ENCODE peak calls at places on chromosomes 7 and 10, in nine cellular contexts. A, I, D, F, G, B, N, T and K are unnamed samples.
A peak's percentile ranks its signal among the peaks of the same experiment; 100 is the strongest.

GRCh38 chr10:42367532-42368230 is 270.7 kb downstream of the ZNF33B start:
- DNase-seq in N (peak; percentile 67), D (peak; percentile 16), G (no peak), I (peak; percentile 47), T (peak; percentile 88), B (peak; percentile 96), F (no peak), A (peak; percentile 84), K (peak; percentile 88)

GRCh38 chr7:26653430-26653911 is 210.9 kb downstream of the SKAP2 start:
- DNase-seq in D (no peak), N (no peak), F (no peak), I (no peak), G (peak; percentile 54), T (no peak), A (no peak), B (no peak), K (no peak)

GRCh38 chr10:82628373-82628772 is 753.4 kb downstream of the NRG3 start:
- DNase-seq in G (no peak), F (no peak), N (peak; percentile 10), I (no peak), D (no peak), B (no peak), A (no peak), T (no peak), K (no peak)

GRCh38 chr10:3780766-3781457 is 4.1 kb downstream of the KLF6 start:
- DNase-seq in D (peak; percentile 14), F (no peak), N (no peak), B (no peak), T (no peak), G (no peak), A (no peak), I (no peak), K (no peak)

GRCh38 chr7:158710651-158711102 is 6.1 kb upstream of the NCAPG2 start:
- DNase-seq in I (no peak), A (no peak), D (peak; percentile 23), T (no peak), N (no peak), B (no peak), G (no peak), F (no peak), K (no peak)

GRCh38 chr7:30584970-30585369 is 9.7 kb upstream of the GARS1 start:
- DNase-seq in A (no peak), T (no peak), D (no peak), F (no peak), G (no peak), N (no peak), B (no peak), I (no peak), K (no peak)

GRCh38 chr10:131238669-131239280 is 72.7 kb downstream of the TCERG1L start:
- DNase-seq in N (no peak), G (no peak), F (no peak), T (no peak), B (no peak), D (no peak), I (no peak), A (no peak), K (no peak)

GRCh38 chr10:6195891-6196290 is 6.8 kb upstream of the PFKFB3 start:
- DNase-seq in B (no peak), A (no peak), N (no peak), D (no peak), I (no peak), T (no peak), F (no peak), G (no peak), K (no peak)

GRCh38 chr7:108454674-108455523 is 1.3 kb downstream of the NRCAM start:
- DNase-seq in A (peak; percentile 89), G (peak; percentile 67), I (no peak), D (no peak), B (peak; percentile 41), F (peak; percentile 27), T (no peak), N (peak; percentile 69), K (peak; percentile 44)

GRCh38 chr10:13971586-13972475 is 358.9 kb downstream of the FRMD4A start:
- DNase-seq in G (no peak), N (no peak), D (peak; percentile 86), T (no peak), B (no peak), F (no peak), A (peak; percentile 33), I (no peak), K (peak; percentile 15)

GRCh38 chr10:26468291-26468690 is 30.1 kb downstream of the APBB1IP start:
- DNase-seq in N (no peak), B (no peak), I (no peak), D (no peak), G (no peak), F (no peak), A (no peak), T (no peak), K (no peak)